ENCODE peak calls at places on chromosomes 1 and 21, in nine cellular contexts. B is DMS153, Z is mucosa of descending colon, N is tibial nerve, R is ACHN, D is hypothalamus, L is MG63, G is brain pericyte, A is heart right ventricle. V is an unnamed sample.

GRCh38 chr1:54945393-54945936 is 35.0 kb upstream of the TMEM61 start:
- DNase-seq in N (no peak), D (no peak), A (no peak), L (peak; percentile 42), B (no peak), R (no peak), G (no peak), Z (peak; percentile 91), V (no peak)

GRCh38 chr1:52926864-52927218 is 235 bp upstream of the SCP2 start:
- DNase-seq in Z (no peak), N (no peak), G (no peak), R (no peak), L (no peak), B (no peak), D (no peak), A (no peak), V (no peak)

GRCh38 chr1:183635606-183636333 is at the start of gene ARPC5:
- DNase-seq in N (peak; percentile 92), B (peak; percentile 98), G (peak; percentile 99), R (peak; percentile 98), L (peak; percentile 97), D (peak; percentile 97), A (peak; percentile 96), Z (peak; percentile 99), V (peak; percentile 94)

GRCh38 chr1:154911691-154912550 is 24.6 kb downstream of the PMVK start:
- DNase-seq in G (no peak), A (no peak), L (peak; percentile 8), R (no peak), N (no peak), B (peak; percentile 21), D (no peak), Z (no peak), V (no peak)

GRCh38 chr21:40844935-40845334 is 2.0 kb downstream of the DSCAM start:
- DNase-seq in G (no peak), R (no peak), N (no peak), B (no peak), D (no peak), Z (no peak), L (no peak), A (no peak), V (no peak)

GRCh38 chr1:113429461-113430153 is 39.3 kb downstream of the MAGI3 start:
- DNase-seq in L (peak; percentile 9), N (no peak), G (no peak), A (peak; percentile 14), R (peak; percentile 87), D (no peak), Z (no peak), B (no peak), V (no peak)

GRCh38 chr1:78884685-78885452 is 121.7 kb downstream of the ADGRL4 start:
- DNase-seq in L (peak; percentile 2), N (no peak), D (peak; percentile 3), Z (no peak), B (no peak), A (no peak), R (no peak), G (no peak), V (no peak)

GRCh38 chr1:183080406-183080805 is 57.2 kb downstream of the LAMC1 start:
- DNase-seq in B (no peak), N (no peak), G (no peak), R (peak; percentile 35), Z (no peak), D (no peak), A (no peak), L (peak; percentile 52), V (no peak)

GRCh38 chr1:97163591-97164275 is 442.1 kb downstream of the PTBP2 start:
- DNase-seq in R (no peak), A (no peak), G (no peak), Z (no peak), L (no peak), N (no peak), D (no peak), B (no peak), V (no peak)

GRCh38 chr1:77950873-77951272 is 28.0 kb downstream of the FUBP1 start:
- DNase-seq in D (no peak), L (no peak), A (no peak), Z (no peak), G (no peak), R (no peak), B (no peak), N (no peak), V (no peak)

GRCh38 chr1:31768939-31769704 is 5.0 kb upstream of the ADGRB2 start:
- DNase-seq in L (no peak), B (peak; percentile 53), A (no peak), R (no peak), G (no peak), D (no peak), Z (no peak), N (no peak), V (no peak)